ENCODE peak calls at places on chromosomes 7 and 10, in six cellular contexts. K is testis, H is thyroid gland, B is prostate gland, E is stomach, A is esophagus squamous epithelium. T is an unnamed sample. For H3K36me3, the result is how much of the 10 kb centered on the place peaks cover.

GRCh38 chr7:137774793-137775201 is 72.0 kb downstream of the DGKI start:
- DNase-seq in B (no peak), K (no peak), A (no peak), E (no peak), H (no peak), T (no peak)

GRCh38 chr7:122913608-122914007 is 27.3 kb upstream of the CADPS2 start:
- DNase-seq in E (no peak), H (no peak), A (no peak), K (no peak), B (no peak), T (no peak)

GRCh38 chr7:20229652-20230500 is 12.7 kb upstream of the MACC1 start:
- DNase-seq in H (no peak), K (no peak), A (no peak), B (no peak), E (no peak), T (no peak)

GRCh38 chr7:8254667-8255066 is 7.3 kb downstream of the ICA1 start:
- DNase-seq in B (peak), E (peak), A (no peak), K (no peak), H (no peak), T (no peak)

GRCh38 chr7:153065021-153065420 is 305.5 kb downstream of the ACTR3B start:
- DNase-seq in H (no peak), K (no peak), B (no peak), A (no peak), E (no peak), T (no peak)

GRCh38 chr10:13188593-13188992 is 27.2 kb downstream of the MCM10 start:
- DNase-seq in H (no peak), B (no peak), E (no peak), K (no peak), A (no peak), T (no peak)

GRCh38 chr7:90224204-90224603 is 12.7 kb downstream of the STEAP2 start:
- DNase-seq in A (no peak), K (no peak), H (no peak), E (no peak), B (no peak), T (no peak)

GRCh38 chr10:124376411-124376810 is 42.3 kb downstream of the OAT start:
- DNase-seq in A (no peak), K (no peak), H (no peak), E (no peak), B (no peak), T (no peak)

GRCh38 chr10:22437620-22438588 is 92.6 kb downstream of the SPAG6 start:
- DNase-seq in B (peak), E (peak), H (no peak), K (peak), A (no peak), T (no peak)

GRCh38 chr7:26182706-26183105 is 17.8 kb downstream of the HNRNPA2B1 start:
- DNase-seq in B (no peak), H (no peak), E (no peak), A (no peak), K (no peak), T (no peak)

GRCh38 chr7:17651296-17651695 is 289.0 kb downstream of the SNX13 start:
- DNase-seq in E (no peak), K (no peak), B (no peak), H (no peak), A (no peak), T (no peak)

GRCh38 chr7:2104107-2104710 is 128.5 kb downstream of the MAD1L1 start:
- DNase-seq in A (no peak), H (peak), B (peak), E (peak), K (peak), T (peak)

GRCh38 chr7:28029036-28029435 is 151.6 kb downstream of the JAZF1 start:
- DNase-seq in B (no peak), A (no peak), E (no peak), H (no peak), K (no peak), T (no peak)

GRCh38 chr7:113705439-113705838 is 213.4 kb downstream of the PPP1R3A start:
- DNase-seq in H (no peak), K (no peak), E (no peak), B (no peak), A (no peak), T (no peak)

GRCh38 chr7:33185786-33186185 is 56.4 kb downstream of the BBS9 start:
- DNase-seq in B (no peak), K (no peak), E (no peak), H (no peak), A (no peak), T (no peak)

GRCh38 chr7:156001496-156002260 is 189.4 kb upstream of the SHH start:
- DNase-seq in A (no peak), E (no peak), K (no peak), B (no peak), H (no peak), T (no peak)

GRCh38 chr7:77727936-77728701 is 31.9 kb downstream of the RSBN1L start:
- DNase-seq in A (no peak), B (no peak), E (no peak), K (no peak), H (no peak), T (no peak)

GRCh38 chr10:92850186-92850585 is 1.9 kb downstream of the EXOC6 start:
- DNase-seq in E (no peak), H (no peak), B (no peak), A (no peak), K (no peak), T (no peak)

GRCh38 chr10:80497187-80498038 is 40.3 kb upstream of the SH2D4B start:
- DNase-seq in E (peak), K (no peak), A (no peak), H (peak), B (no peak), T (peak)

GRCh38 chr10:124735491-124736286 is 8.5 kb downstream of the FAM53B start:
- DNase-seq in K (no peak), A (no peak), H (no peak), B (no peak), E (no peak), T (no peak)

GRCh38 chr10:113993489-113993932 is 50.2 kb upstream of the ADRB1 start:
- DNase-seq in K (no peak), B (no peak), A (no peak), E (no peak), H (no peak), T (no peak)

GRCh38 chr7:24728503-24729364 is 28.5 kb downstream of the GSDME start:
- DNase-seq in E (no peak), A (no peak), K (no peak), H (no peak), B (no peak), T (no peak)

GRCh38 chr7:115748123-115748738 is 282.3 kb downstream of the TFEC start:
- DNase-seq in K (no peak), B (no peak), A (no peak), E (no peak), H (no peak), T (no peak)

GRCh38 chr10:70404906-70405824 is 1.2 kb downstream of the EIF4EBP2 start:
- DNase-seq in K (peak), H (peak), A (no peak), B (peak), E (peak), T (peak)
- TF ChIP-seq POLR2A in K (no peak), H (no peak), A (no peak), B (peak), E (no peak), T (peak)

DNA sequence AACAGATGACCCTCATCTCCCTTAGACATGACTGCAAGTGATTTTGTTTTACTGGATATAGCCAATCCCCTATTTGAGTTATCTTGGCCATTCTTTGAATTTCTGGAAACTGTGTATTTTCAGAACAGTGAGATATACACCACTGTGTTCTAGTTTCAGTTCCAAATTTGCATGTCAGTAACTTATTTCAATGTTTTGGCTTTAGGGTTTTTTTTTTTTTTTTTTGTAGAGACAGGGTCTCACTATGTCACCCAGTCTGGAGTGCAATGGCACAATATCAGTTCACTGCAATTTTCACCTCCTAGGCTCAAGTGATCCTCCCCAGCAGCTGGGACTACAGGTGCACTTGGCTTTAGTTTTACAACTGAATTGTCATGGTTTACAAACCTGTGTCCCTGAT is 67.2 kb downstream of the ATAD1 start:
- DNase-seq in B (no peak), H (no peak), E (no peak), A (no peak), K (no peak), T (no peak)
- H3K36me3 ChIP-seq in B (under half), H (under half), E (under half), A (under half), K (under half), T (under half)

DNA sequence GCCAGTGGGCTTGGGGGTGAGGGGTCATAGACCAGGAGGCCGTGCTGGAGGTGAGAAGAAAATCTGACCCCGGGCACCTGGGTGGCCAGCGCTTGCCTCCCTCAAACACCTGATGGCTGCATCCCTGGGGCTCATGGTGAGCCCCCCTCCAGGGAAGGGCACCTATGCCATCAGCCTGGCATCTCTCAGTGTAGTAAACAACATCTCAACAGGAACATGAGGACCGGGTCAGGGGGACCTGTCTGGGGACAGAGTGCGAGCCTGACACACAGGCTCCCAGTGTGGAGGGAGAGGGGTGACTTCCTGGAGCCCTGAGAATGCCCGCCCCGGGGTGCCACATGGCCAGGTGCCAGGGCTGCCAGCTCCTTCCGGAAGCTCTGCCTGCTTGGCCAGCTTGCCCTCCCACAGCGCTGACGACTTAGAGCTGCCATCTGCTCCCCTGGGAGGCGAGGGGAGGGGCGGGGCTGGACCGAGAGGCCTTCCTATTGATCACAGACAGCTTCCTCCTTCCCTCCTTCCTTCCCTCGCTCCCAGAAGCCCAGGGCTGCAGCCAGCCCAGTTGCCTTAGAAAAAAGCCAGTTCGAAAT is 12.3 kb downstream of the STX1A start:
- DNase-seq in A (no peak), E (peak), B (peak), K (peak), H (peak), T (peak)
- TF ChIP-seq POLR2A in A (no peak), E (no peak), B (peak), K (no peak), H (no peak), T (no peak)

DNA sequence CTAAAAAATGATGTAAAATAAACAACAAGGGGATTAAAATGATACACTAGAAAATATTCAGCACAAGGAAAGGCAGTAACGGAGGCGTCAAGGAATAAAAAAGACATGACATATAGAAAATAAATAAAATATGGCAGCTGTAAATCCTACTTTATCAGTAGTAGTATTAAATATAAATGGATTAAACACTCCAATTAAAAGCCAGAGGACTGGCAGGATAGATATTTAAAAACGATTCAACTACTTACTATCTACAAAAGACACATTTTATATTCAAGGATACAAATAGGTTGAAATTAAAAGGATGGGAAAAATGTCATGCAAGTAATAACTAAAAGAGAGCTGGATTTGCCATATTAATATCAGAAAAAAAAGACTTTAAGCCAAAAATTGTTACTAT is 43.2 kb downstream of the FZD1 start:
- DNase-seq in B (no peak), H (no peak), E (no peak), K (no peak), A (no peak), T (no peak)
- H3K36me3 ChIP-seq in B (under half), H (under half), E (under half), K (under half), A (under half), T (under half)

GRCh38 chr7:19177269-19177668 is 32.0 kb upstream of the FERD3L start:
- DNase-seq in K (no peak), E (no peak), A (no peak), B (no peak), H (no peak), T (no peak)
- TF ChIP-seq POLR2A in K (no peak), E (no peak), A (no peak), B (no peak), H (no peak), T (no peak)

DNA sequence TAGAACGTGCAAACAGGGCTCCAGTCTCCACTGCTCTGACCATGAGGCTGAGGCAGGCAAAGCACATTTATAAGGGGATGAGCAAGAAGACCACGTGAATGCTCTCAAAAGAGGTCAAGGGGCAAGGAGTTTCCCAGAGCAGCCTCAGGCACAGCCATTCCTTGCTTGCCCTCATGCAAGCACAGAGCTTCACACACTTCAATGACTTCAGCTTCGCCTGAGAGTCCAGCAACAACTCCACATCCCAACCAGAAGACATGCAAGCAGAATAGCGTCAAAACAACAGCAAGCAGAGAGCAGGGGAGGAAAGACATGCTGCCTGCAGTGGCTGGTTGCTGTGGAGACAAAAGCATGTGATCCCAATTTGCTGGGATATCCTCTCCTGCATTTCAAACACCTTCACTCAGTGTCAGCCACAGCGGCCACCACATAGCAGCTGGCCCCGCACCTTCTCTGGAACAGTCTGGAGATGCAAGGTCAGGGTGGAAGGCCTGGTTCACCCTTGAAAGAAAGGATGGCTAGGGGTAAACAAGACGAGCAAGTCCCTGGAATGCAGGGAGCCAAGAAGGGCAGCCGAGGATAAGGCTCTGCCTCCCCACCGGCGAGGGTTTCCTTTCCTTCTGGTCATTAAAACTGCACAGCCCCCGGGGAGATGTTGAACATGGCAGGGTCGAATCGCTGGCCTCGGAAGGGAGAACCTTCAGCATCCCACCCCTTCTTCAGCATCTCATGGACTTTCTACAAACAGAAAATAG is 60.2 kb upstream of the CAMK2B start:
- DNase-seq in K (peak), H (peak), A (no peak), E (peak), B (no peak), T (no peak)
- H3K36me3 ChIP-seq in K (under half), H (under half), A (under half), E (half or more), B (under half), T (under half)

T was measured in transverse colon.